ENCODE peak calls at places on chromosomes 2 and 18, in five cellular contexts. C is astrocyte of the spinal cord, W is left ventricle myocardium inferior, G is stomach, K is fibroblast of mammary gland. A is an unnamed sample.

GRCh38 chr2:29769847-29770246 is 151.5 kb downstream of the ALK start:
- DNase-seq in C (no peak), W (no peak), G (no peak), K (no peak), A (no peak)

GRCh38 chr2:216758431-216759155 is 63.2 kb upstream of the IGFBP5 start:
- DNase-seq in C (no peak), W (no peak), G (no peak), K (no peak), A (no peak)

GRCh38 chr2:168978461-168978861 is 52.7 kb downstream of the ABCB11 start:
- DNase-seq in C (no peak), W (no peak), G (no peak), K (no peak), A (no peak)

GRCh38 chr2:118847447-118848172 is at the start of gene EN1:
- DNase-seq in C (peak; percentile 81), W (no peak), G (no peak), K (peak; percentile 96), A (peak; percentile 96)

GRCh38 chr2:197309369-197310231 is 980 bp downstream of the ANKRD44 start:
- DNase-seq in C (peak; percentile 6), W (peak; percentile 20), G (peak; percentile 41), K (no peak), A (no peak)

GRCh38 chr2:19796036-19796703 is 105.6 kb downstream of the TTC32 start:
- DNase-seq in C (peak; percentile 67), W (no peak), G (no peak), K (peak; percentile 91), A (peak; percentile 99)

GRCh38 chr2:235996419-235996818 is 171.8 kb downstream of the GBX2 start:
- DNase-seq in C (no peak), W (no peak), G (no peak), K (no peak), A (no peak)

GRCh38 chr2:100197643-100198153 is 55.3 kb upstream of the AFF3 start:
- DNase-seq in C (peak; percentile 75), W (peak; percentile 75), G (peak; percentile 80), K (no peak), A (peak; percentile 87)

GRCh38 chr2:101234169-101234938 is 18.3 kb upstream of the CNOT11 start:
- DNase-seq in C (no peak), W (no peak), G (peak; percentile 62), K (no peak), A (no peak)

GRCh38 chr2:38596229-38596628 is 6.5 kb downstream of the HNRNPLL start:
- DNase-seq in C (no peak), W (no peak), G (no peak), K (no peak), A (no peak)

GRCh38 chr2:20097889-20098714 is 46.7 kb upstream of the LAPTM4A start:
- DNase-seq in C (peak; percentile 84), W (peak; percentile 80), G (peak; percentile 88), K (peak; percentile 89), A (peak; percentile 87)

GRCh38 chr2:202376460-202377307 is 557 bp downstream of the BMPR2 start:
- DNase-seq in C (no peak), W (peak; percentile 29), G (no peak), K (peak; percentile 44), A (peak; percentile 29)

GRCh38 chr18:8029061-8029460 is 461.9 kb downstream of the PTPRM start:
- DNase-seq in C (no peak), W (no peak), G (no peak), K (no peak), A (no peak)

GRCh38 chr2:38750011-38750792 is 959 bp downstream of the SRSF7 start:
- DNase-seq in C (peak; percentile 30), W (peak; percentile 59), G (peak; percentile 63), K (peak; percentile 25), A (peak; percentile 32)

GRCh38 chr2:54946220-54946568 is 104.1 kb downstream of the RTN4 start:
- DNase-seq in C (no peak), W (no peak), G (no peak), K (no peak), A (no peak)

GRCh38 chr18:7728297-7728696 is 161.2 kb downstream of the PTPRM start:
- DNase-seq in C (no peak), W (no peak), G (no peak), K (no peak), A (no peak)

DNA sequence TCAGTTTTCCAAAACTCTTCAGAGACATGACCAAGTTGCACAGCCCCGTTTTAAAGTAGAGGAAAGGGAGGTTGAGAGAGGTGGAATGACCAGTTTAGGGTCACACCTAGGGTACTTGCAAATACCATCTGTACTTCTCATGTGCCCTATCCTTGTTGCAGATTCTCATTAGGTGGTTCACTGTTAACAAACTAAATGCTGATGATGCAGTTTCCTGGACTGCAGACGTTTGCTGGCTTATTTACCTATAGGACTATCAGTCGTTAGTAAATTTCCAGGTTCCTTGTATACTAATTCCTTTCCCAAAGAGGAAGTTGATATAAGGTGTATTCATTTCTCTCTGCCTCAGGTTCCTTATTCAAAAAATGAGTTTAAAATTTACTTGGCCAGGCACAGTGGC is 1.4 kb downstream of the FARP2 start:
- DNase-seq in C (no peak), W (no peak), G (no peak), K (no peak), A (no peak)
- H3K4me3 ChIP-seq in C (peak overlapping the region; percentile 88), W (peak overlapping the region; percentile 96), G (peak overlapping the region; percentile 83), K (no peak overlapping the region), A (peak overlapping the region; percentile 86)

DNA sequence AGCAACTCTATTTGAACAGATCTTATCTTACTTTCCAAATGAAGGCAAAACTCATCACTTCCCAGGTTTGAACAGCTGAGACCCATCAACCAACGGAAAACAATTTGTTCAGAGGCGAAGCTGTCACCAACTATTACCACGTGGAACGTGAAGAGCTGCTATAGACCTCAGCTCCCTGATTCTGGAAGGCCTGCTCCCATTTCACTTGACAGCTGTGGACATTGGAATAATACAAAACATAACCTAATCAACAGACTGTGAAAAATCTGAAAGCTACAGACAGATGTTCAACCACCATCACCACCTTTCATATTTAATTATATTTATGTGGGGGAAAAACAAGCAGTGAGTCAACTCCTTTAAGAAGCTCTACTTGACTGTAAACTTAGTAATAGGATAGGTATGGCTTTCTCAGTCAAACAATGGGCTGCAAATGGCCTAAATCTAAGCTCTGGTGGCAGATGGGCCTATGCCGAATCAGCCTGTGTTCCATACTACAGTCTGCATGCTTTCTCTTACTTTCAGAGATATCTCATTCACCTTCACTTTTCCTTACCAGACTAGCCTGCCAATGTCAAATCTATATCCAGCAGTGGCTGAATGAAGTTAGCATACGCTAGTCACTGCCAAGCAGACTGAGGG is 896.5 kb downstream of the TDRD15 start:
- DNase-seq in C (no peak), W (no peak), G (no peak), K (no peak), A (no peak)
- TF ChIP-seq CTCF in C (no peak), W (no peak), G (no peak), K (no peak), A (no peak)

GRCh38 chr18:22172594-22173049 is 3.2 kb downstream of the GATA6 start:
- DNase-seq in C (no peak), W (no peak), G (no peak), K (no peak), A (no peak)
- H3K4me3 ChIP-seq in C (peak overlapping the region; percentile 50), W (peak overlapping the region; percentile 99), G (peak overlapping the region; percentile 80), K (no peak overlapping the region), A (peak overlapping the region; percentile 34)

GRCh38 chr18:12776821-12777471 is 74.1 kb downstream of the PSMG2 start:
- DNase-seq in C (no peak), W (no peak), G (no peak), K (no peak), A (no peak)
- TF ChIP-seq CTCF in C (no peak), W (no peak), G (no peak), K (no peak), A (no peak)

GRCh38 chr18:76530846-76531245 is 35.8 kb upstream of the ZNF516 start:
- DNase-seq in C (no peak), W (no peak), G (no peak), K (no peak), A (no peak)

GRCh38 chr18:76530391-76530790 is 35.3 kb upstream of the ZNF516 start:
- DNase-seq in C (no peak), W (no peak), G (no peak), K (no peak), A (no peak)

GRCh38 chr18:76532875-76533274 is 37.8 kb upstream of the ZNF516 start:
- DNase-seq in C (no peak), W (no peak), G (no peak), K (no peak), A (no peak)

GRCh38 chr18:76528477-76529432 is 33.7 kb upstream of the ZNF516 start:
- DNase-seq in C (peak; percentile 36), W (no peak), G (peak; percentile 46), K (peak; percentile 73), A (peak; percentile 67)

DNA sequence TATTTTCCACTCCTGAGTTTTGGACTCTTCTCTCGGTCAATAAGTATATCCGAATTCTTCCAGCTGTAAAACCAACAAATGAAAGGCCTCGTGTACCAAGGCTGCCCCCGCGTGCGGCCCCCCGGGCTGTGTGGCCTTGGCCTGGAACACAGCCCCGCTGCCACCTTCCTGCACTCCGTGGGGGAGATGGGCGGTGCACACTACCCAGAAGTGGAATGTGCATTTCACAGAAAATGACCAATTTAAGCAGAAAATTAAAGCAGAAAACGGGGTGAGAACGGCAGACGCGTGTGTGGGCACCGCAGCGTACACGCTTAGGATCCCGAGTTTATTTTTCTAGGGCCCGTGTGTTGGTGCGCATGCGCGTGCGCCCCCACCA is 34.4 kb upstream of the ZNF516 start:
- DNase-seq in C (no peak), W (no peak), G (no peak), K (no peak), A (no peak)
- H3K4me3 ChIP-seq in C (no peak overlapping the region), W (peak overlapping the region; percentile 58), G (peak overlapping the region; percentile 47), K (peak overlapping the region; percentile 56), A (peak overlapping the region; percentile 64)

GRCh38 chr2:73282924-73283544 is 1.2 kb downstream of the FBXO41 start:
- DNase-seq in C (no peak), W (no peak), G (no peak), K (no peak), A (no peak)
- TF ChIP-seq CTCF in C (no peak), W (no peak), G (no peak), K (no peak), A (no peak)